ENCODE peak calls at places on chromosome 14, in seven cellular contexts. W is upper lobe of left lung, V is colonic mucosa, O is uterus, C is tibial artery, Q is endodermal cell, P is fibroblast of lung. K is an unnamed sample. For H3K36me3, the result is how much of the 10 kb centered on the place peaks cover.

GRCh38 chr14:105168979-105169507 is 467 bp upstream of the JAG2 start:
- DNase-seq in O (no peak), W (no peak), V (no peak), P (no peak), Q (peak), C (no peak), K (no peak)

GRCh38 chr14:75831455-75831854 is 150.3 kb downstream of the TGFB3 start:
- DNase-seq in Q (no peak), V (peak), C (no peak), P (peak), O (peak), W (peak), K (peak)

GRCh38 chr14:72478397-72479025 is 415.4 kb downstream of the DPF3 start:
- DNase-seq in O (no peak), Q (no peak), W (no peak), C (no peak), V (no peak), P (no peak), K (no peak)

GRCh38 chr14:105989746-105990302 is 463.4 kb downstream of the TMEM121 start:
- DNase-seq in O (no peak), V (no peak), W (no peak), P (no peak), C (no peak), Q (no peak), K (no peak)

GRCh38 chr14:64478634-64479250 is 13.4 kb downstream of the AKAP5 start:
- DNase-seq in C (no peak), O (no peak), W (no peak), P (peak), V (no peak), Q (no peak), K (no peak)

GRCh38 chr14:63051301-63051700 is 6.0 kb upstream of the KCNH5 start:
- DNase-seq in O (no peak), C (no peak), W (no peak), Q (no peak), P (no peak), V (no peak), K (no peak)

GRCh38 chr14:61456720-61457119 is 135.3 kb downstream of the PRKCH start:
- DNase-seq in O (peak), W (peak), C (peak), Q (peak), P (peak), V (peak), K (peak)

GRCh38 chr14:63662776-63663175 is 21.1 kb upstream of the WDR89 start:
- DNase-seq in P (no peak), O (no peak), V (no peak), W (no peak), Q (no peak), C (no peak), K (no peak)

GRCh38 chr14:77707355-77707723 is 484 bp downstream of the ALKBH1 start:
- DNase-seq in P (peak), Q (peak), W (peak), V (peak), O (no peak), C (no peak), K (peak)

GRCh38 chr14:59460378-59460777 is 4.8 kb downstream of the GPR135 start:
- DNase-seq in Q (no peak), W (no peak), P (no peak), V (no peak), O (no peak), C (no peak), K (no peak)
- H3K36me3 ChIP-seq in Q (under half), W (under half), P (under half), V (under half), O (under half), C (under half), K (under half)

GRCh38 chr14:102937331-102938175 is 15.1 kb downstream of the AMN start:
- DNase-seq in Q (no peak), V (no peak), C (no peak), O (no peak), W (no peak), P (no peak), K (no peak)

GRCh38 chr14:102938191-102938590 is 15.7 kb downstream of the AMN start:
- DNase-seq in V (no peak), Q (no peak), W (no peak), O (no peak), P (no peak), C (no peak), K (no peak)

GRCh38 chr14:102932484-102933248 is 10.2 kb downstream of the AMN start:
- DNase-seq in W (no peak), P (no peak), Q (no peak), V (no peak), C (no peak), O (no peak), K (no peak)

GRCh38 chr14:102933618-102934231 is 11.3 kb downstream of the AMN start:
- DNase-seq in P (no peak), O (no peak), C (no peak), V (no peak), Q (no peak), W (no peak), K (peak)

GRCh38 chr14:102935756-102936155 is 13.3 kb downstream of the AMN start:
- DNase-seq in V (no peak), C (no peak), W (no peak), Q (no peak), P (no peak), O (no peak), K (no peak)
- H3K27ac ChIP-seq in V (no peak), C (no peak), W (no peak), Q (no peak), P (no peak), O (no peak), K (no peak)

GRCh38 chr14:22088614-22089359 is 415.2 kb upstream of the OR4E1 start:
- DNase-seq in W (no peak), Q (no peak), O (no peak), P (peak), V (no peak), C (no peak), K (no peak)
- H3K36me3 ChIP-seq in W (under half), Q (under half), O (under half), P (under half), V (under half), C (under half), K (under half)

GRCh38 chr14:52694761-52695480 is 437 bp downstream of the ERO1A start:
- DNase-seq in P (peak), Q (peak), W (peak), V (peak), O (no peak), C (no peak), K (peak)

GRCh38 chr14:52692248-52692962 is 3.0 kb downstream of the ERO1A start:
- DNase-seq in C (no peak), V (no peak), P (peak), O (no peak), W (peak), Q (no peak), K (no peak)

GRCh38 chr14:52695481-52696091 is at the start of gene ERO1A:
- DNase-seq in Q (peak), P (peak), V (peak), O (peak), C (peak), W (peak), K (peak)

GRCh38 chr14:52693004-52693403 is 2.4 kb downstream of the ERO1A start:
- DNase-seq in P (no peak), W (no peak), V (no peak), O (no peak), Q (no peak), C (no peak), K (no peak)

DNA sequence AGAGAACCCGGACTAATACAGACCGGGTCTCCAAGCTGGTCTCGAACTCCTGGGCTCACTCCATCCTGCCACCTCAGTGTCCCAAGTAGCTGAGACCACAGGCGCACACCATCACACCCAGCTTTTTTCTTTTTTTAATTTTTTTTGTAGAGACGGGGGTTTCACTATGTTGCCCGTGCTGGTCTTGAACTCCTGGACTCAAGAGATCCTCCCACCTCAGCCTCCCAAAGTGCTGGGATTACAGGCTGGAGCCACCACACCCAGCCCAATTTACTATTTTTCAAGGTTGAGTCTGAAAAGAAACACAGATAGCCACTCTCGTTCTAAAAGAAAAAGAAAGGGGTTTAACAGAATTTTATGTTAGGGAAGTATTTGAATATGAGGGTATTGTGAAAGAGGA is 1.8 kb downstream of the ERO1A start:
- DNase-seq in P (no peak), Q (no peak), V (no peak), W (no peak), O (no peak), C (no peak), K (no peak)
- H3K27ac ChIP-seq in P (no peak), Q (no peak), V (no peak), W (no peak), O (no peak), C (no peak), K (no peak)

GRCh38 chr14:69374235-69374634 is 23.9 kb downstream of the ERH start:
- DNase-seq in O (no peak), V (no peak), W (no peak), C (no peak), Q (no peak), P (no peak), K (no peak)
- H3K36me3 ChIP-seq in O (under half), V (under half), W (under half), C (under half), Q (under half), P (under half), K (under half)

GRCh38 chr14:94880140-94880539 is 110.2 kb upstream of the GSC start:
- DNase-seq in C (no peak), P (no peak), O (no peak), W (no peak), Q (no peak), V (no peak), K (no peak)
- H3K27ac ChIP-seq in C (no peak), P (no peak), O (no peak), W (no peak), Q (no peak), V (no peak), K (no peak)

GRCh38 chr14:67766035-67766680 is 50.2 kb downstream of the ZFYVE26 start:
- DNase-seq in C (peak), Q (no peak), O (no peak), V (no peak), W (peak), P (no peak), K (no peak)
- H3K36me3 ChIP-seq in C (half or more), Q (half or more), O (under half), V (under half), W (half or more), P (under half), K (under half)

K was measured in Peyer's patch.